ENCODE peak calls at places on chromosomes 7 and 10, in seven cellular contexts. A is sigmoid colon; V is T-helper 1 cell; P is esophagus squamous epithelium; M is A549; J is stimulated activated effector memory CD8-positive, alpha-beta T cell treated with anti-CD3 and anti-CD28 coated beads, Interleukin-12 subunit alpha, Interleukin-12 subunit beta, amount 100 ng/mL, for 72 hours; Z is NCI-H187 treated with DMSO at 0.1 percent for 48 hours. U is an unnamed sample.

GRCh38 chr7:158685727-158686126 is 18.9 kb downstream of the NCAPG2 start:
- DNase-seq in J (no peak), M (no peak), Z (no peak), A (no peak), V (no peak), P (no peak), U (no peak)

GRCh38 chr10:97278491-97278989 is 13.9 kb downstream of the ARHGAP19 start:
- DNase-seq in P (no peak), M (peak), V (no peak), A (no peak), J (no peak), Z (peak), U (peak)

GRCh38 chr7:139505563-139505962 is 17.9 kb upstream of the CLEC2L start:
- DNase-seq in J (no peak), Z (no peak), A (no peak), P (no peak), M (no peak), V (no peak), U (no peak)

GRCh38 chr10:55631071-55631654 is 729.9 kb downstream of the ZWINT start:
- DNase-seq in Z (no peak), M (peak), A (no peak), P (no peak), V (no peak), J (no peak), U (no peak)

GRCh38 chr7:8249121-8249520 is 12.8 kb downstream of the ICA1 start:
- DNase-seq in J (no peak), P (no peak), M (no peak), A (no peak), V (no peak), Z (no peak), U (no peak)

GRCh38 chr7:101507791-101508252 is 121.3 kb downstream of the MYL10 start:
- DNase-seq in M (peak), A (no peak), V (no peak), J (peak), Z (no peak), P (no peak), U (peak)

GRCh38 chr7:151139071-151139521 is 28.4 kb downstream of the GBX1 start:
- DNase-seq in J (no peak), P (no peak), A (peak), V (no peak), M (no peak), Z (no peak), U (no peak)

GRCh38 chr7:136302049-136302448 is 324.9 kb upstream of the MTPN start:
- DNase-seq in P (no peak), Z (no peak), A (no peak), J (no peak), V (no peak), M (no peak), U (no peak)

GRCh38 chr10:6215683-6216484 is 13.2 kb downstream of the PFKFB3 start:
- DNase-seq in A (peak), V (no peak), J (no peak), M (no peak), Z (no peak), P (no peak), U (no peak)

GRCh38 chr10:33152146-33152545 is 182.3 kb downstream of the NRP1 start:
- DNase-seq in M (no peak), V (no peak), J (no peak), P (no peak), A (no peak), Z (no peak), U (no peak)

GRCh38 chr10:62231371-62231770 is 37.3 kb downstream of the RTKN2 start:
- DNase-seq in P (no peak), M (no peak), J (no peak), A (no peak), V (no peak), Z (no peak), U (no peak)

GRCh38 chr7:129514683-129515082 is 12.4 kb downstream of the SMKR1 start:
- DNase-seq in P (no peak), M (no peak), J (no peak), V (no peak), Z (no peak), A (peak), U (no peak)

GRCh38 chr7:145106001-145106400 is 270.1 kb upstream of the TPK1 start:
- DNase-seq in M (no peak), V (no peak), P (no peak), J (no peak), Z (peak), A (no peak), U (peak)

GRCh38 chr7:105461518-105461917 is 60.6 kb downstream of the PUS7 start:
- DNase-seq in Z (no peak), V (no peak), P (no peak), M (no peak), J (no peak), A (no peak), U (no peak)

GRCh38 chr10:72173635-72174296 is 42.0 kb upstream of the ANAPC16 start:
- DNase-seq in J (no peak), P (no peak), M (no peak), V (no peak), A (no peak), Z (no peak), U (no peak)

GRCh38 chr7:24283900-24284698 is at the start of gene NPY:
- DNase-seq in V (no peak), Z (no peak), M (no peak), P (no peak), A (no peak), J (no peak), U (no peak)

GRCh38 chr7:157673573-157673972 is 336.8 kb downstream of the DNAJB6 start:
- DNase-seq in P (no peak), Z (no peak), M (no peak), J (no peak), A (peak), V (no peak), U (no peak)

GRCh38 chr7:44894881-44895600 is 9.7 kb upstream of the PURB start:
- DNase-seq in Z (no peak), M (no peak), A (no peak), J (no peak), P (no peak), V (no peak), U (no peak)